ENCODE peak calls at places on chromosomes 1 and 21, in five cellular contexts. One of them, this sample, is unnamed.

GRCh38 chr1:159922499-159923202 is 2.7 kb downstream of the TAGLN2 start:
- DNase-seq in H9: no peak
- DNase-seq in ELF-1: peak
- DNase-seq in skeletal muscle cell: peak
- DNase-seq in mucosa of gallbladder: no peak
- DNase-seq in this sample: no peak

GRCh38 chr1:89005286-89006151 is 13.1 kb upstream of the KYAT3 start:
- DNase-seq in skeletal muscle cell: no peak
- DNase-seq in H9: no peak
- DNase-seq in ELF-1: no peak
- DNase-seq in mucosa of gallbladder: no peak
- DNase-seq in this sample: no peak

GRCh38 chr1:201072149-201072548 is 40.1 kb downstream of the CACNA1S start:
- DNase-seq in skeletal muscle cell: no peak
- DNase-seq in ELF-1: no peak
- DNase-seq in H9: no peak
- DNase-seq in mucosa of gallbladder: no peak
- DNase-seq in this sample: no peak

GRCh38 chr21:23543334-23543733 is 2063.9 kb downstream of the MRPL39 start:
- DNase-seq in H9: no peak
- DNase-seq in mucosa of gallbladder: no peak
- DNase-seq in skeletal muscle cell: no peak
- DNase-seq in ELF-1: no peak
- DNase-seq in this sample: no peak

GRCh38 chr1:17572264-17572985 is 32.9 kb downstream of the ARHGEF10L start:
- DNase-seq in skeletal muscle cell: no peak
- DNase-seq in H9: peak
- DNase-seq in ELF-1: no peak
- DNase-seq in mucosa of gallbladder: no peak
- DNase-seq in this sample: peak

GRCh38 chr1:101388904-101389546 is 152.2 kb downstream of the S1PR1 start:
- DNase-seq in skeletal muscle cell: no peak
- DNase-seq in H9: no peak
- DNase-seq in mucosa of gallbladder: no peak
- DNase-seq in ELF-1: no peak
- DNase-seq in this sample: no peak

GRCh38 chr1:223411309-223411708 is 18.1 kb downstream of the CCDC185 start:
- DNase-seq in mucosa of gallbladder: no peak
- DNase-seq in H9: no peak
- DNase-seq in skeletal muscle cell: no peak
- DNase-seq in ELF-1: no peak
- DNase-seq in this sample: no peak

GRCh38 chr1:22275626-22276395 is 132.9 kb upstream of the WNT4 start:
- DNase-seq in mucosa of gallbladder: peak
- DNase-seq in ELF-1: peak
- DNase-seq in H9: peak
- DNase-seq in skeletal muscle cell: peak
- DNase-seq in this sample: peak

GRCh38 chr1:107058245-107059032 is 2.0 kb downstream of the PRMT6 start:
- DNase-seq in skeletal muscle cell: no peak
- DNase-seq in ELF-1: no peak
- DNase-seq in mucosa of gallbladder: no peak
- DNase-seq in H9: no peak
- DNase-seq in this sample: no peak

GRCh38 chr1:207049974-207050391 is 1.0 kb downstream of the YOD1 start:
- DNase-seq in skeletal muscle cell: no peak
- DNase-seq in mucosa of gallbladder: peak
- DNase-seq in H9: no peak
- DNase-seq in ELF-1: peak
- DNase-seq in this sample: peak

GRCh38 chr1:163248064-163248463 is 45.3 kb upstream of the RGS5 start:
- DNase-seq in H9: no peak
- DNase-seq in mucosa of gallbladder: no peak
- DNase-seq in ELF-1: no peak
- DNase-seq in skeletal muscle cell: no peak
- DNase-seq in this sample: no peak

GRCh38 chr1:61782771-61783170 is 40.5 kb downstream of the PATJ start:
- DNase-seq in H9: no peak
- DNase-seq in ELF-1: no peak
- DNase-seq in mucosa of gallbladder: no peak
- DNase-seq in skeletal muscle cell: no peak
- DNase-seq in this sample: no peak

GRCh38 chr1:207847116-207847515 is 63.8 kb downstream of the CD34 start:
- DNase-seq in skeletal muscle cell: no peak
- DNase-seq in ELF-1: no peak
- DNase-seq in H9: no peak
- DNase-seq in mucosa of gallbladder: no peak
- DNase-seq in this sample: no peak

GRCh38 chr1:53122194-53122846 is 20.1 kb downstream of the SLC1A7 start:
- DNase-seq in skeletal muscle cell: no peak
- DNase-seq in H9: no peak
- DNase-seq in ELF-1: no peak
- DNase-seq in mucosa of gallbladder: no peak
- DNase-seq in this sample: no peak

GRCh38 chr21:45404726-45405270 is at the start of gene COL18A1:
- DNase-seq in mucosa of gallbladder: peak
- DNase-seq in skeletal muscle cell: no peak
- DNase-seq in ELF-1: peak
- DNase-seq in H9: peak
- DNase-seq in this sample: peak

GRCh38 chr1:72062584-72062983 is 219.8 kb downstream of the NEGR1 start:
- DNase-seq in skeletal muscle cell: no peak
- DNase-seq in mucosa of gallbladder: no peak
- DNase-seq in H9: no peak
- DNase-seq in ELF-1: no peak
- DNase-seq in this sample: no peak

GRCh38 chr1:197806718-197807117 is 31.4 kb upstream of the DENND1B start:
- DNase-seq in mucosa of gallbladder: no peak
- DNase-seq in ELF-1: no peak
- DNase-seq in H9: no peak
- DNase-seq in skeletal muscle cell: no peak
- DNase-seq in this sample: no peak

GRCh38 chr1:175470591-175470990 is 272.8 kb downstream of the TNR start:
- DNase-seq in skeletal muscle cell: no peak
- DNase-seq in H9: no peak
- DNase-seq in ELF-1: no peak
- DNase-seq in mucosa of gallbladder: no peak
- DNase-seq in this sample: no peak

GRCh38 chr21:42154237-42155044 is 64.5 kb upstream of the ABCG1 start:
- DNase-seq in H9: no peak
- DNase-seq in ELF-1: no peak
- DNase-seq in mucosa of gallbladder: no peak
- DNase-seq in skeletal muscle cell: no peak
- DNase-seq in this sample: no peak

GRCh38 chr1:234746798-234747196 is 136.8 kb upstream of the IRF2BP2 start:
- DNase-seq in skeletal muscle cell: no peak
- DNase-seq in ELF-1: peak
- DNase-seq in mucosa of gallbladder: no peak
- DNase-seq in H9: no peak
- DNase-seq in this sample: no peak

GRCh38 chr1:46671554-46671953 is at the start of gene TEX38:
- DNase-seq in H9: peak
- DNase-seq in ELF-1: no peak
- DNase-seq in mucosa of gallbladder: no peak
- DNase-seq in skeletal muscle cell: no peak
- DNase-seq in this sample: no peak

GRCh38 chr21:33289199-33289819 is 23.1 kb downstream of the IL10RB start:
- DNase-seq in H9: no peak
- DNase-seq in ELF-1: peak
- DNase-seq in skeletal muscle cell: no peak
- DNase-seq in mucosa of gallbladder: no peak
- DNase-seq in this sample: no peak

GRCh38 chr1:67162954-67163353 is 3.3 kb upstream of the IL23R start:
- DNase-seq in ELF-1: no peak
- DNase-seq in H9: no peak
- DNase-seq in skeletal muscle cell: peak
- DNase-seq in mucosa of gallbladder: no peak
- DNase-seq in this sample: no peak